ENCODE peak calls at places on chromosomes 7 and 10, in ten cellular contexts. O, T, I, H, Z, M, U, S, K and W are unnamed samples.
A peak's percentile ranks its signal among the peaks of the same experiment; 100 is the strongest.

GRCh38 chr7:122492007-122492406 is 187.5 kb upstream of the FEZF1 start:
- DNase-seq in Z (no peak), O (no peak), K (no peak), U (no peak), M (no peak), T (no peak), S (no peak), H (no peak), I (no peak), W (no peak)

GRCh38 chr10:63105811-63106755 is 27.0 kb upstream of the NRBF2 start:
- DNase-seq in K (no peak), H (no peak), M (no peak), O (no peak), Z (no peak), I (peak; percentile 38), T (no peak), S (peak; percentile 57), U (no peak), W (no peak)

GRCh38 chr10:80502621-80503583 is 34.8 kb upstream of the SH2D4B start:
- DNase-seq in M (peak; percentile 55), O (no peak), K (no peak), T (no peak), I (no peak), H (peak; percentile 13), S (no peak), Z (no peak), U (peak; percentile 8), W (no peak)

GRCh38 chr7:90841759-90842429 is 245.8 kb downstream of the CDK14 start:
- DNase-seq in T (no peak), K (no peak), S (no peak), Z (no peak), U (no peak), I (no peak), O (no peak), M (no peak), H (no peak), W (no peak)

GRCh38 chr7:35437619-35438275 is 183.8 kb upstream of the TBX20 start:
- DNase-seq in U (no peak), T (no peak), O (no peak), K (no peak), I (no peak), H (no peak), Z (no peak), M (no peak), S (no peak), W (no peak)

GRCh38 chr7:45324683-45325237 is 167.2 kb downstream of the RAMP3 start:
- DNase-seq in I (no peak), Z (no peak), H (no peak), O (no peak), S (no peak), M (no peak), T (no peak), K (no peak), U (no peak), W (no peak)

GRCh38 chr10:129951251-129951808 is 12.7 kb downstream of the EBF3 start:
- DNase-seq in O (no peak), H (peak; percentile 16), K (no peak), M (peak; percentile 60), T (no peak), U (peak; percentile 13), I (no peak), Z (no peak), S (peak; percentile 9), W (no peak)

GRCh38 chr7:112347088-112347487 is 103.2 kb upstream of the IFRD1 start:
- DNase-seq in H (no peak), Z (no peak), T (no peak), M (no peak), O (no peak), K (no peak), I (no peak), S (no peak), U (no peak), W (no peak)

GRCh38 chr10:18179901-18180300 is 39.7 kb downstream of the CACNB2 start:
- DNase-seq in K (no peak), T (no peak), O (no peak), Z (peak; percentile 38), H (no peak), M (no peak), U (no peak), I (peak; percentile 40), S (peak; percentile 20), W (no peak)

GRCh38 chr7:30908681-30909080 is 3.0 kb upstream of the AQP1 start:
- DNase-seq in K (no peak), I (no peak), U (no peak), H (no peak), T (no peak), O (no peak), M (no peak), Z (no peak), S (no peak), W (peak; percentile 14)

GRCh38 chr7:135257790-135258189 is 24.2 kb downstream of the STRA8 start:
- DNase-seq in Z (no peak), I (no peak), U (no peak), T (no peak), H (no peak), M (no peak), S (no peak), K (no peak), O (no peak), W (no peak)

GRCh38 chr10:86958831-86959736 is 685 bp downstream of the SNCG start:
- DNase-seq in I (peak; percentile 84), U (peak; percentile 86), K (no peak), O (no peak), M (peak; percentile 81), T (no peak), S (peak; percentile 83), Z (no peak), H (no peak), W (no peak)

GRCh38 chr7:108454674-108455523 is 1.3 kb downstream of the NRCAM start:
- DNase-seq in O (no peak), S (no peak), T (no peak), K (no peak), M (peak; percentile 81), U (no peak), I (no peak), Z (no peak), H (no peak), W (no peak)

GRCh38 chr10:112492736-112493135 is 45.7 kb downstream of the VTI1A start:
- DNase-seq in U (no peak), M (no peak), I (no peak), Z (no peak), O (no peak), S (no peak), K (no peak), H (no peak), T (no peak), W (no peak)

GRCh38 chr10:75253281-75254220 is 17.8 kb upstream of the COMTD1 start:
- DNase-seq in K (no peak), T (no peak), S (no peak), I (no peak), U (no peak), Z (no peak), H (no peak), O (no peak), M (no peak), W (no peak)

GRCh38 chr7:107045980-107046379 is 1.5 kb downstream of the PRKAR2B start:
- DNase-seq in T (no peak), K (no peak), I (no peak), S (no peak), M (no peak), U (no peak), Z (no peak), H (no peak), O (no peak), W (peak; percentile 69)

GRCh38 chr7:112422842-112423496 is 27.3 kb upstream of the IFRD1 start:
- DNase-seq in I (peak; percentile 68), S (peak; percentile 44), Z (peak; percentile 84), T (peak; percentile 55), O (no peak), U (peak; percentile 77), K (peak; percentile 55), M (peak; percentile 86), H (peak; percentile 90), W (peak; percentile 73)

GRCh38 chr10:102245101-102245931 is at the start of gene GBF1:
- DNase-seq in T (peak; percentile 95), H (peak; percentile 93), Z (peak; percentile 95), K (peak; percentile 94), S (peak; percentile 89), I (peak; percentile 93), O (peak; percentile 98), M (peak; percentile 96), U (peak; percentile 91), W (peak; percentile 99)
- TF ChIP-seq POLR2A in T (peak; percentile 99), H (no peak), Z (peak; percentile 93), K (peak; percentile 97), S (peak; percentile 97), I (peak; percentile 98), O (peak; percentile 94), M (peak; percentile 97), U (peak; percentile 95), W (peak; percentile 97)

DNA sequence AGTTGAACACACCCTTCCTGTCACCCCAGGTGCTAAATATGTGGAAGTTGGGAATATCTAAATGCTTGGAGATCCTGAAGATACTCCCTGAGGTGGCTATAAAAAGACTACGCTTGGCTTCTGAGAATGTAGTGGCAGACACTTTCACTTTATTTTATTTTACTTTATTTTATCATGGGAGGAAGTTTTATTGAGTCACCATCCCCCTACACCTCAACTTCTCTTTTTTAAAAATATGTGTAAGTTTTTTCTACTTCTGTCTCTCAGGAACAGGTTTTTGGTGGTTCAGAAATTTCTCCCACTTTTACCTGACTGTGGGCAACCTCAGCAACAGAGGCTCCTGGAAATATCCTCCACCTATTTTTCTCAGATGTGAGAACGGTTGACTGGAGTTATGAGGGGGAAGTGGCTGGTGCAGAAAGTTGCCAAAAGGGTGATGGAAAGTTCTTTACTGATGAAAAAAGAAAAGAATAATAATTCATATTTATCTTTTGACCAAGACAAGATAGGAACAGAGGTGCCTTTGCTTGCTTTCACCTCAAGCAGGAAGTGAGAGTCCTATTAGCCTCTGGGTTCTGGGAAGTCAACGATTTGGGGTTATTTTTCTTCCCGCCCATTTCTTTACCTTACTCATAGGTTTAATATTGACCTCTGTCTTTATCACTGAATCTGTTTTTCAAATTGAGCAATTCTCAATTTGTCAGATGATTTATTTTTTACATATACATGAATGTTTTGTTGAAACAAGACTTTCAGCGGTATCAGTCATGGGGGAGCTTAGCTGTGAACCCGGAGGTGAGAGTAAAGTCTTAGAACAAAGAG is 103.6 kb downstream of the AHR start:
- DNase-seq in S (no peak), K (no peak), U (no peak), I (no peak), Z (no peak), M (no peak), H (no peak), T (no peak), O (no peak), W (no peak)
- TF ChIP-seq POLR2A in S (no peak), K (no peak), U (no peak), I (no peak), Z (no peak), M (no peak), H (no peak), T (no peak), O (no peak), W (no peak)

GRCh38 chr7:66452165-66452564 is 176.5 kb upstream of the KCTD7 start:
- DNase-seq in O (no peak), I (no peak), T (no peak), K (no peak), M (no peak), U (no peak), S (no peak), Z (no peak), H (no peak), W (no peak)
- TF ChIP-seq POLR2A in O (no peak), I (no peak), T (no peak), K (no peak), M (no peak), U (no peak), S (no peak), Z (no peak), H (no peak), W (no peak)

GRCh38 chr7:26179826-26180497 is 20.6 kb downstream of the HNRNPA2B1 start:
- DNase-seq in H (no peak), I (no peak), K (no peak), U (no peak), S (no peak), T (no peak), M (no peak), O (no peak), Z (no peak), W (no peak)
- TF ChIP-seq POLR2A in H (no peak), I (no peak), K (no peak), U (no peak), S (no peak), T (no peak), M (no peak), O (no peak), Z (no peak), W (no peak)